ENCODE peak calls at places on chromosomes 5 and 9, in nine cellular contexts. V is T-helper 17 cell, S is fibroblast of lung, C is K562, M is fibroblast of the aortic adventitia, J is nephron progenitor cell, P is retina, Z is ACHN, W is fibroblast of pulmonary artery. A is an unnamed sample.

GRCh38 chr5:121029536-121030245 is 565.6 kb downstream of the PRR16 start:
- DNase-seq in V (no peak), S (peak), C (no peak), M (no peak), J (no peak), P (no peak), Z (no peak), W (no peak), A (no peak)

GRCh38 chr9:129632460-129632859 is 6.5 kb downstream of the NTMT1 start:
- DNase-seq in V (no peak), S (no peak), C (no peak), M (no peak), J (no peak), P (no peak), Z (peak), W (no peak), A (no peak)

GRCh38 chr9:27468450-27469110 is 55.5 kb upstream of the IFNK start:
- DNase-seq in V (no peak), S (peak), C (no peak), M (no peak), J (no peak), P (no peak), Z (no peak), W (peak), A (no peak)

GRCh38 chr5:169667896-169668674 is 31.0 kb downstream of the DOCK2 start:
- DNase-seq in V (no peak), S (peak), C (no peak), M (peak), J (no peak), P (no peak), Z (no peak), W (no peak), A (peak)

GRCh38 chr5:145554399-145554798 is 280.7 kb downstream of the PRELID2 start:
- DNase-seq in V (no peak), S (peak), C (no peak), M (peak), J (no peak), P (no peak), Z (peak), W (peak), A (peak)

GRCh38 chr5:91378683-91379601 is 4.2 kb downstream of the ARRDC3 start:
- DNase-seq in V (no peak), S (no peak), C (no peak), M (peak), J (no peak), P (peak), Z (no peak), W (no peak), A (no peak)

GRCh38 chr9:87324613-87325194 is 173.0 kb upstream of the DAPK1 start:
- DNase-seq in V (no peak), S (peak), C (peak), M (peak), J (no peak), P (no peak), Z (peak), W (peak), A (peak)

GRCh38 chr9:131296452-131296851 is 6.9 kb downstream of the PLPP7 start:
- DNase-seq in V (no peak), S (no peak), C (no peak), M (no peak), J (no peak), P (no peak), Z (no peak), W (no peak), A (no peak)

GRCh38 chr9:111601237-111602018 is 2.0 kb upstream of the PTGR1 start:
- DNase-seq in V (no peak), S (peak), C (peak), M (peak), J (no peak), P (no peak), Z (no peak), W (peak), A (peak)

A was measured in HFFc6.